ENCODE peak calls at places on chromosomes 6 and 20, in nine cellular contexts. G is NCI-H1930, P is ecto neural progenitor cell, K is fibroblast of mammary gland, B is occipital lobe, T is caudate nucleus, Q is T-cell, U is NCI-H1105 treated with DMSO at 0.1 percent for 48 hours, R is choroid plexus epithelial cell. V is an unnamed sample.

GRCh38 chr20:23141450-23142161 is 55.5 kb upstream of the CD93 start:
- DNase-seq in G (no peak), K (peak; percentile 53), Q (no peak), T (no peak), P (no peak), R (no peak), U (no peak), B (no peak), V (no peak)

GRCh38 chr6:145815351-145815772 is 767 bp upstream of the FBXO30 start:
- DNase-seq in G (peak; percentile 1), U (peak; percentile 64), R (peak; percentile 27), T (no peak), Q (no peak), P (no peak), K (peak; percentile 20), B (no peak), V (no peak)

GRCh38 chr20:19024296-19025035 is 188.0 kb upstream of the SLC24A3 start:
- DNase-seq in R (no peak), G (no peak), Q (no peak), U (no peak), P (no peak), T (no peak), B (no peak), K (no peak), V (no peak)

GRCh38 chr6:166456360-166457156 is 73.8 kb upstream of the MPC1 start:
- DNase-seq in R (peak; percentile 50), Q (no peak), P (no peak), K (peak; percentile 18), G (no peak), U (no peak), B (no peak), T (peak; percentile 32), V (peak; percentile 49)

GRCh38 chr20:53557157-53557556 is 36.5 kb downstream of the ZNF217 start:
- DNase-seq in B (no peak), Q (no peak), P (no peak), T (no peak), G (no peak), U (no peak), R (no peak), K (no peak), V (no peak)

GRCh38 chr20:45097485-45098095 is 3.3 kb downstream of the KCNS1 start:
- DNase-seq in P (no peak), K (peak; percentile 52), R (peak; percentile 59), B (no peak), T (no peak), G (no peak), Q (no peak), U (no peak), V (no peak)

GRCh38 chr6:111625511-111626331 is 20.0 kb upstream of the TRAF3IP2 start:
- DNase-seq in R (peak; percentile 46), P (no peak), U (peak; percentile 73), B (no peak), Q (no peak), K (peak; percentile 91), G (no peak), T (no peak), V (peak; percentile 66)

GRCh38 chr6:4446982-4447381 is 311.6 kb upstream of the ECI2 start:
- DNase-seq in R (peak; percentile 92), U (no peak), T (no peak), Q (no peak), G (no peak), K (peak; percentile 93), B (no peak), P (no peak), V (peak; percentile 29)

GRCh38 chr20:33159713-33160112 is 8.2 kb upstream of the BPIFA2 start:
- DNase-seq in B (no peak), P (no peak), G (no peak), R (no peak), U (no peak), T (no peak), K (no peak), Q (no peak), V (no peak)

GRCh38 chr6:154345811-154346210 is 10.8 kb downstream of the IPCEF1 start:
- DNase-seq in K (no peak), G (no peak), U (no peak), R (no peak), B (no peak), Q (no peak), T (no peak), P (no peak), V (no peak)

GRCh38 chr20:53100476-53100911 is 128.3 kb downstream of the TSHZ2 start:
- DNase-seq in T (no peak), U (peak; percentile 80), G (no peak), R (no peak), K (peak; percentile 49), P (no peak), Q (no peak), B (no peak), V (no peak)

GRCh38 chr6:35034411-35035171 is 106.5 kb downstream of the TCP11 start:
- DNase-seq in T (no peak), P (no peak), R (no peak), B (no peak), K (peak; percentile 16), Q (no peak), U (no peak), G (no peak), V (no peak)

GRCh38 chr6:151161363-151161762 is 78.4 kb upstream of the AKAP12 start:
- DNase-seq in Q (no peak), B (no peak), U (no peak), T (no peak), P (no peak), R (peak; percentile 69), K (no peak), G (no peak), V (no peak)

GRCh38 chr6:112066606-112067005 is 12.7 kb downstream of the CCN6 start:
- DNase-seq in Q (no peak), T (no peak), K (no peak), R (no peak), G (no peak), B (no peak), P (no peak), U (no peak), V (no peak)

GRCh38 chr20:4083103-4083864 is 67.9 kb upstream of the RNF24 start:
- DNase-seq in G (no peak), P (peak; percentile 58), Q (no peak), R (no peak), K (no peak), U (no peak), T (no peak), B (no peak), V (no peak)

GRCh38 chr6:42190784-42191183 is 4.0 kb downstream of the GUCA1B start:
- DNase-seq in P (no peak), T (no peak), K (peak; percentile 90), G (no peak), B (no peak), R (peak; percentile 51), Q (no peak), U (no peak), V (no peak)

GRCh38 chr6:33843086-33843695 is 39.4 kb upstream of the MLN start:
- DNase-seq in K (no peak), T (no peak), B (no peak), G (no peak), U (no peak), P (no peak), R (no peak), Q (no peak), V (no peak)

GRCh38 chr20:35606127-35606526 is 9.5 kb upstream of the SPAG4 start:
- DNase-seq in T (no peak), Q (no peak), K (no peak), R (no peak), U (no peak), G (no peak), P (no peak), B (no peak), V (no peak)

GRCh38 chr20:37142708-37143107 is 36.4 kb upstream of the RPN2 start:
- DNase-seq in U (no peak), Q (no peak), R (peak; percentile 10), G (no peak), T (no peak), B (no peak), K (no peak), P (no peak), V (no peak)

GRCh38 chr20:14264869-14265268 is 72.5 kb downstream of the FLRT3 start:
- DNase-seq in Q (no peak), G (no peak), T (no peak), P (no peak), B (no peak), K (peak; percentile 53), R (peak; percentile 71), U (no peak), V (no peak)

GRCh38 chr6:33915134-33915533 is 111.3 kb upstream of the MLN start:
- DNase-seq in R (peak; percentile 6), T (no peak), B (no peak), G (no peak), P (no peak), K (peak; percentile 7), U (no peak), Q (peak; percentile 15), V (no peak)

GRCh38 chr6:16438677-16439615 is 200.6 kb downstream of the GMPR start:
- DNase-seq in U (no peak), K (peak; percentile 75), T (no peak), Q (no peak), R (peak; percentile 43), P (no peak), B (no peak), G (no peak), V (no peak)

GRCh38 chr6:37136821-37137200 is 33.1 kb upstream of the PIM1 start:
- DNase-seq in U (no peak), B (no peak), P (no peak), R (no peak), K (no peak), T (no peak), G (no peak), Q (no peak), V (no peak)

GRCh38 chr6:31538805-31539400 is 2.9 kb downstream of the DDX39B start:
- DNase-seq in R (no peak), T (peak; percentile 28), K (no peak), Q (no peak), B (no peak), P (no peak), G (no peak), U (no peak), V (no peak)

GRCh38 chr20:47993035-47993755 is 207.9 kb upstream of the SULF2 start:
- DNase-seq in R (no peak), G (no peak), Q (no peak), P (no peak), U (peak; percentile 68), K (no peak), B (no peak), T (no peak), V (no peak)

GRCh38 chr20:7629880-7630279 is 310.4 kb downstream of the HAO1 start:
- DNase-seq in U (no peak), G (no peak), T (no peak), K (peak; percentile 15), Q (no peak), P (no peak), R (no peak), B (no peak), V (no peak)

GRCh38 chr6:129494099-129494498 is 215.9 kb downstream of the ARHGAP18 start:
- DNase-seq in T (no peak), R (peak; percentile 35), Q (no peak), P (no peak), K (peak; percentile 34), B (no peak), G (no peak), U (no peak), V (no peak)